ENCODE peak calls at places on chromosome 20, in seven cellular contexts. One of them, this sample, is unnamed.

GRCh38 chr20:50992733-50993457 is 30.0 kb downstream of the KCNG1 start:
- DNase-seq in lower lobe of right lung: no peak
- DNase-seq in progenitor cell of endocrine pancreas: no peak
- DNase-seq in uterus: no peak
- DNase-seq in AG04450: no peak
- DNase-seq in astrocyte of the spinal cord: peak
- DNase-seq in H9: peak
- DNase-seq in this sample: peak

GRCh38 chr20:48791666-48792071 is 36.1 kb downstream of the PREX1 start:
- DNase-seq in lower lobe of right lung: no peak
- DNase-seq in progenitor cell of endocrine pancreas: no peak
- DNase-seq in uterus: no peak
- DNase-seq in AG04450: no peak
- DNase-seq in astrocyte of the spinal cord: peak
- DNase-seq in H9: no peak
- DNase-seq in this sample: peak

GRCh38 chr20:49146442-49146841 is 41.7 kb downstream of the STAU1 start:
- DNase-seq in lower lobe of right lung: no peak
- DNase-seq in progenitor cell of endocrine pancreas: no peak
- DNase-seq in uterus: no peak
- DNase-seq in AG04450: no peak
- DNase-seq in astrocyte of the spinal cord: no peak
- DNase-seq in H9: no peak
- DNase-seq in this sample: no peak

GRCh38 chr20:13029687-13030510 is 21.1 kb downstream of the SPTLC3 start:
- DNase-seq in lower lobe of right lung: no peak
- DNase-seq in progenitor cell of endocrine pancreas: no peak
- DNase-seq in uterus: no peak
- DNase-seq in AG04450: peak
- DNase-seq in astrocyte of the spinal cord: peak
- DNase-seq in H9: peak
- DNase-seq in this sample: peak

GRCh38 chr20:38196592-38196991 is 31.5 kb upstream of the TGM2 start:
- DNase-seq in lower lobe of right lung: peak
- DNase-seq in progenitor cell of endocrine pancreas: no peak
- DNase-seq in uterus: peak
- DNase-seq in AG04450: no peak
- DNase-seq in astrocyte of the spinal cord: no peak
- DNase-seq in H9: no peak
- DNase-seq in this sample: peak

GRCh38 chr20:53763707-53764415 is 170.2 kb upstream of the ZNF217 start:
- DNase-seq in lower lobe of right lung: no peak
- DNase-seq in progenitor cell of endocrine pancreas: no peak
- DNase-seq in uterus: no peak
- DNase-seq in AG04450: no peak
- DNase-seq in astrocyte of the spinal cord: peak
- DNase-seq in H9: peak
- DNase-seq in this sample: peak

GRCh38 chr20:8646026-8646425 is 422.9 kb upstream of the PLCB4 start:
- DNase-seq in lower lobe of right lung: no peak
- DNase-seq in progenitor cell of endocrine pancreas: no peak
- DNase-seq in uterus: no peak
- DNase-seq in AG04450: no peak
- DNase-seq in astrocyte of the spinal cord: peak
- DNase-seq in H9: no peak
- DNase-seq in this sample: peak

GRCh38 chr20:38671186-38671585 is 53.1 kb upstream of the SLC32A1 start:
- DNase-seq in lower lobe of right lung: no peak
- DNase-seq in progenitor cell of endocrine pancreas: no peak
- DNase-seq in uterus: no peak
- DNase-seq in AG04450: no peak
- DNase-seq in astrocyte of the spinal cord: no peak
- DNase-seq in H9: peak
- DNase-seq in this sample: no peak

GRCh38 chr20:63826753-63827152 is 4.3 kb downstream of the ZBTB46 start:
- DNase-seq in lower lobe of right lung: no peak
- DNase-seq in progenitor cell of endocrine pancreas: no peak
- DNase-seq in uterus: no peak
- DNase-seq in AG04450: no peak
- DNase-seq in astrocyte of the spinal cord: no peak
- DNase-seq in H9: no peak
- DNase-seq in this sample: no peak

GRCh38 chr20:25258828-25259227 is 10.9 kb downstream of the PYGB start:
- DNase-seq in lower lobe of right lung: no peak
- DNase-seq in progenitor cell of endocrine pancreas: no peak
- DNase-seq in uterus: no peak
- DNase-seq in AG04450: no peak
- DNase-seq in astrocyte of the spinal cord: no peak
- DNase-seq in H9: no peak
- DNase-seq in this sample: no peak

GRCh38 chr20:25178563-25179438 is 16.7 kb upstream of the ENTPD6 start:
- DNase-seq in lower lobe of right lung: peak
- DNase-seq in progenitor cell of endocrine pancreas: no peak
- DNase-seq in uterus: peak
- DNase-seq in AG04450: peak
- DNase-seq in astrocyte of the spinal cord: peak
- DNase-seq in H9: no peak
- DNase-seq in this sample: peak

GRCh38 chr20:34302723-34303528 is at the start of gene AHCY:
- DNase-seq in lower lobe of right lung: peak
- DNase-seq in progenitor cell of endocrine pancreas: peak
- DNase-seq in uterus: peak
- DNase-seq in AG04450: peak
- DNase-seq in astrocyte of the spinal cord: peak
- DNase-seq in H9: peak
- DNase-seq in this sample: peak
- TF ChIP-seq CTCF in lower lobe of right lung: no peak
- TF ChIP-seq CTCF in progenitor cell of endocrine pancreas: peak
- TF ChIP-seq CTCF in uterus: peak
- TF ChIP-seq CTCF in AG04450: no peak
- TF ChIP-seq CTCF in astrocyte of the spinal cord: no peak
- TF ChIP-seq CTCF in H9: no peak
- TF ChIP-seq CTCF in this sample: no peak

DNA sequence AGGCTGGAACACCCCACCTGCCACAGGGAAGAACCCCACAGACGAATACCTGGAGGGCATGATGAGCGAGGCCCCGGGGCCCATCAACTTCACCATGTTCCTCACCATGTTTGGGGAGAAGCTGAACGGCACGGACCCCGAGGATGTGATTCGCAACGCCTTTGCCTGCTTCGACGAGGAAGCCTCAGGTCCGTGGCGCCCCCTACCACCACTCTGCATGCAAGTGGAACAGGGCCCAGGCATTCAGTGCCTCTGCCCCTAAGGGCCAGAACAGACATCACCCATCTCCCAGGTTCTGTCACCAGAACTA is 6.6 kb downstream of the MYL9 start:
- DNase-seq in lower lobe of right lung: no peak
- DNase-seq in progenitor cell of endocrine pancreas: no peak
- DNase-seq in uterus: no peak
- DNase-seq in AG04450: no peak
- DNase-seq in astrocyte of the spinal cord: no peak
- DNase-seq in H9: peak
- DNase-seq in this sample: no peak
- TF ChIP-seq CTCF in lower lobe of right lung: no peak
- TF ChIP-seq CTCF in progenitor cell of endocrine pancreas: no peak
- TF ChIP-seq CTCF in uterus: no peak
- TF ChIP-seq CTCF in AG04450: peak
- TF ChIP-seq CTCF in astrocyte of the spinal cord: peak
- TF ChIP-seq CTCF in H9: peak
- TF ChIP-seq CTCF in this sample: no peak

DNA sequence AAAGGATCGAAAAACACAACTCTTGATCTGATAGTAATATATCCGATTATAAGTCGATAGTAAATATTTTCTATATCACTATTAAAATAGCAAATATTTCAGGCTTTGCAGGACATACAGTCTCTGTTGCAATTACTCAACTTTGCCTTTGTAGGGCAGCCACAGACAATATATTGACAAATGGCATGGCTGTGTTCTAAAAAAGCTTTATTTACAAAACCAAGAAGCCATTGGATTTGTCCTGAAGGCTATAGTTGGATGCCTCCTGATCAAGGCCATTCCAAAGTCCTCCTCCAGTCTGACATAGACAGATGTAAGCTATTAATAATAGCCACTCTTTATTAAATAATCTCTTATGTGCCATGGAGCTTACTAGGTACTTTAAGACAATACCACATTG is 5.9 kb downstream of the OCSTAMP start:
- DNase-seq in lower lobe of right lung: no peak
- DNase-seq in progenitor cell of endocrine pancreas: no peak
- DNase-seq in uterus: no peak
- DNase-seq in AG04450: no peak
- DNase-seq in astrocyte of the spinal cord: no peak
- DNase-seq in H9: no peak
- DNase-seq in this sample: no peak
- TF ChIP-seq CTCF in lower lobe of right lung: no peak
- TF ChIP-seq CTCF in progenitor cell of endocrine pancreas: no peak
- TF ChIP-seq CTCF in uterus: no peak
- TF ChIP-seq CTCF in AG04450: peak
- TF ChIP-seq CTCF in astrocyte of the spinal cord: no peak
- TF ChIP-seq CTCF in H9: peak
- TF ChIP-seq CTCF in this sample: no peak

GRCh38 chr20:11585752-11586352 is 331.8 kb upstream of the BTBD3 start:
- DNase-seq in lower lobe of right lung: no peak
- DNase-seq in progenitor cell of endocrine pancreas: no peak
- DNase-seq in uterus: no peak
- DNase-seq in AG04450: no peak
- DNase-seq in astrocyte of the spinal cord: peak
- DNase-seq in H9: no peak
- DNase-seq in this sample: peak
- TF ChIP-seq CTCF in lower lobe of right lung: no peak
- TF ChIP-seq CTCF in progenitor cell of endocrine pancreas: peak
- TF ChIP-seq CTCF in uterus: no peak
- TF ChIP-seq CTCF in AG04450: peak
- TF ChIP-seq CTCF in astrocyte of the spinal cord: peak
- TF ChIP-seq CTCF in H9: peak
- TF ChIP-seq CTCF in this sample: peak

This sample was measured in AG10803.